ENCODE peak calls at places on chromosomes 6 and 20, in seven cellular contexts. B is GM23248; O is colonic mucosa; M is hepatocyte; H is sigmoid colon; L is AG04449; T is CD8-positive, alpha-beta T cell. R is an unnamed sample.

GRCh38 chr20:31560094-31560899 is 44.8 kb upstream of the ID1 start:
- DNase-seq in L (no peak), B (peak; percentile 95), H (peak; percentile 81), O (peak; percentile 74), T (peak; percentile 80), M (peak; percentile 83), R (peak; percentile 59)

GRCh38 chr20:46883847-46884246 is 10.8 kb upstream of the EYA2 start:
- DNase-seq in M (no peak), B (no peak), T (no peak), O (no peak), L (no peak), H (no peak), R (no peak)

GRCh38 chr6:136607932-136608772 is 57.9 kb upstream of the MAP7 start:
- DNase-seq in H (no peak), M (peak; percentile 67), L (no peak), O (peak; percentile 94), T (peak; percentile 78), B (peak; percentile 59), R (no peak)

GRCh38 chr6:100366419-100366818 is 98.3 kb downstream of the SIM1 start:
- DNase-seq in T (no peak), L (no peak), H (no peak), M (peak; percentile 18), B (peak; percentile 84), O (no peak), R (peak; percentile 60)

GRCh38 chr6:10894958-10895357 is 8.1 kb downstream of the SYCP2L start:
- DNase-seq in L (no peak), O (no peak), T (no peak), B (no peak), H (no peak), M (no peak), R (no peak)

GRCh38 chr20:20780127-20780822 is 67.8 kb upstream of the RALGAPA2 start:
- DNase-seq in B (peak; percentile 41), O (peak; percentile 80), L (no peak), H (peak; percentile 79), T (no peak), M (peak; percentile 49), R (no peak)

GRCh38 chr6:153237670-153238069 is 106.6 kb upstream of the RGS17 start:
- DNase-seq in M (no peak), B (no peak), T (no peak), H (no peak), L (no peak), O (no peak), R (no peak)

GRCh38 chr6:55199239-55199638 is 24.9 kb downstream of the HCRTR2 start:
- DNase-seq in L (no peak), H (no peak), O (no peak), B (no peak), T (no peak), M (no peak), R (no peak)

GRCh38 chr6:12578097-12578496 is 138.5 kb upstream of the PHACTR1 start:
- DNase-seq in B (peak; percentile 51), O (no peak), T (no peak), M (no peak), H (no peak), L (no peak), R (no peak)

GRCh38 chr20:56247954-56248782 is at the start of gene MC3R:
- DNase-seq in H (no peak), T (peak; percentile 32), L (no peak), O (peak; percentile 32), B (peak; percentile 71), M (peak; percentile 78), R (no peak)

GRCh38 chr6:99297006-99297405 is 52.5 kb downstream of the FAXC start:
- DNase-seq in T (no peak), O (no peak), B (no peak), H (no peak), M (no peak), L (no peak), R (no peak)

GRCh38 chr20:38724603-38725457 is 544 bp downstream of the SLC32A1 start:
- DNase-seq in H (no peak), O (no peak), B (no peak), M (no peak), T (no peak), L (no peak), R (no peak)

GRCh38 chr6:52790841-52791240 is 12.8 kb downstream of the GSTA1 start:
- DNase-seq in H (no peak), M (no peak), T (no peak), L (no peak), O (no peak), B (no peak), R (no peak)

GRCh38 chr6:153367006-153367405 is 235.9 kb upstream of the RGS17 start:
- DNase-seq in O (no peak), T (no peak), H (no peak), L (no peak), M (no peak), B (no peak), R (no peak)

GRCh38 chr6:162862941-162863340 is 135.2 kb downstream of the PACRG start:
- DNase-seq in L (no peak), O (no peak), H (no peak), B (no peak), M (no peak), T (no peak), R (no peak)

GRCh38 chr6:149166747-149167146 is 150.8 kb upstream of the TAB2 start:
- DNase-seq in O (no peak), L (no peak), M (peak; percentile 28), T (no peak), H (no peak), B (no peak), R (no peak)

GRCh38 chr6:113318553-113318952 is 538.6 kb upstream of the MARCKS start:
- DNase-seq in B (no peak), M (no peak), T (no peak), O (no peak), H (no peak), L (no peak), R (no peak)
- H3K4me3 ChIP-seq in B (no peak overlapping the region), M (no peak overlapping the region), T (no peak overlapping the region), O (no peak overlapping the region), H (no peak overlapping the region), L (no peak overlapping the region), R (no peak overlapping the region)

DNA sequence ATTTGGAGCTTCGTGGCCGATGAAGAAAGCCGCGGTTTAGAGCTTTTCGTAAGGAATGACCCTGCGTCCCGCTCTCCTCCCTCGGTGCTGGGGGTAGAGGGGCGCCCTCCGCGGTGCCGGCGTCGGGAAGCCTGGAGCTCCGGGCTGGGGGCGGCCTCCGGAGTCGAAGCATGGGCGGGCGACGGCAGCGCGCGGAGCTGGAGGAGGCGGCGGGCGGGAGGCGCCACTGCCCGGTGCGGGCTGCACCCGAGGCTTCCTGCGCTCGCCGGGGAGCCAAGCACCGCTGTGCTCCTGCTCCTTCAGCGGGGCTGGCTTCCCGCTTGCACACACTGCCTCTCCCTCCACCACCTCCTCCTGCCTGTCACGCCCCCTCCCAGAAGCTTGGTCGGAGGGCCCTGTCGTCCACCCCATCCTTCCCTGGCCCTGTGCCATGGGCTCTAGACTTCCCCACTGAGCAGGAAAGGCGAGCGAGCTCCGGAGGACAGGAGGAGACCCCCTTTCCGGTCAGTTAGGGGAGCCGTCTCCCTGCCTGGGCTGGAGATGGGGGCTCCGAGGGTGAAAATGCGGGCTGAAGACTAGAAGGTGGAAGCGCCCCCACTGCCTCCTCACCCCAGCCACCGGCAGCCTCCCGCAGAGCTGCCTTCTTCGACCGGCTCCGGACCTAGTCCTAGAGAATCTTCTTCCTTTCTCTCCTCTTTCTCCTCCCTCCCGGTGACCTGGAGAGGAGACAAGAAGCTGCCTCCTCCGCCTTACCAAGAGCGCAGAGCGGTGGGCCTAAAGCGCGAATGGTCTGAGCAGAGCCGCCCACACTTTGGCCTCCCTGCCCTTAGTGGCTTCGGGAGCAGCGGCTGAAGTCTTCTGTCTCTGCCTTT is 1.8 kb downstream of the CDH4 start:
- DNase-seq in H (no peak), L (no peak), M (peak; percentile 23), T (no peak), B (peak; percentile 51), O (no peak), R (no peak)
- H3K4me3 ChIP-seq in H (no peak overlapping the region), L (peak overlapping the region; percentile 53), M (peak overlapping the region; percentile 10), T (no peak overlapping the region), B (peak overlapping the region; percentile 69), O (no peak overlapping the region), R (peak overlapping the region; percentile 64)

GRCh38 chr6:157613011-157613522 is 210.0 kb upstream of the SNX9 start:
- DNase-seq in O (no peak), B (peak; percentile 97), T (no peak), H (no peak), L (peak; percentile 65), M (peak; percentile 56), R (peak; percentile 76)
- H3K4me3 ChIP-seq in O (no peak overlapping the region), B (peak overlapping the region; percentile 63), T (no peak overlapping the region), H (no peak overlapping the region), L (peak overlapping the region; percentile 13), M (no peak overlapping the region), R (no peak overlapping the region)

GRCh38 chr20:53502820-53503219 is 90.8 kb downstream of the ZNF217 start:
- DNase-seq in B (no peak), T (no peak), O (no peak), H (no peak), L (no peak), M (no peak), R (no peak)
- H3K4me3 ChIP-seq in B (no peak overlapping the region), T (no peak overlapping the region), O (no peak overlapping the region), H (no peak overlapping the region), L (no peak overlapping the region), M (no peak overlapping the region), R (no peak overlapping the region)